ENCODE peak calls at places on chromosome 7, in eight cellular contexts. One of them, this sample, is unnamed.

GRCh38 chr7:54419209-54419608 is 123.0 kb upstream of the VSTM2A start:
- DNase-seq in left ventricle myocardium inferior: no peak
- DNase-seq in brain microvascular endothelial cell: no peak
- DNase-seq in AG04450: no peak
- DNase-seq in AG09309: no peak
- DNase-seq in bronchial epithelial cell: no peak
- DNase-seq in HFFc6: no peak
- DNase-seq in cardiac fibroblast: no peak
- DNase-seq in this sample: no peak

GRCh38 chr7:34160261-34160752 is 255.0 kb downstream of the BMPER start:
- DNase-seq in cardiac fibroblast: peak
- DNase-seq in left ventricle myocardium inferior: no peak
- DNase-seq in AG04450: peak
- DNase-seq in bronchial epithelial cell: no peak
- DNase-seq in HFFc6: peak
- DNase-seq in AG09309: peak
- DNase-seq in brain microvascular endothelial cell: peak
- DNase-seq in this sample: no peak

GRCh38 chr7:131620673-131621609 is 64.5 kb upstream of the PODXL start:
- DNase-seq in brain microvascular endothelial cell: peak
- DNase-seq in bronchial epithelial cell: no peak
- DNase-seq in AG04450: no peak
- DNase-seq in HFFc6: no peak
- DNase-seq in left ventricle myocardium inferior: no peak
- DNase-seq in cardiac fibroblast: no peak
- DNase-seq in AG09309: no peak
- DNase-seq in this sample: no peak

GRCh38 chr7:45217358-45217757 is 59.8 kb downstream of the RAMP3 start:
- DNase-seq in cardiac fibroblast: peak
- DNase-seq in AG09309: no peak
- DNase-seq in left ventricle myocardium inferior: no peak
- DNase-seq in brain microvascular endothelial cell: no peak
- DNase-seq in HFFc6: no peak
- DNase-seq in bronchial epithelial cell: peak
- DNase-seq in AG04450: no peak
- DNase-seq in this sample: no peak

GRCh38 chr7:127245582-127245981 is 7.2 kb downstream of the GRM8 start:
- DNase-seq in HFFc6: no peak
- DNase-seq in left ventricle myocardium inferior: no peak
- DNase-seq in bronchial epithelial cell: no peak
- DNase-seq in AG09309: no peak
- DNase-seq in cardiac fibroblast: no peak
- DNase-seq in AG04450: no peak
- DNase-seq in brain microvascular endothelial cell: no peak
- DNase-seq in this sample: no peak

GRCh38 chr7:151138541-151138910 is 29.0 kb downstream of the GBX1 start:
- DNase-seq in AG09309: no peak
- DNase-seq in left ventricle myocardium inferior: no peak
- DNase-seq in brain microvascular endothelial cell: no peak
- DNase-seq in HFFc6: no peak
- DNase-seq in AG04450: no peak
- DNase-seq in bronchial epithelial cell: no peak
- DNase-seq in cardiac fibroblast: no peak
- DNase-seq in this sample: no peak

GRCh38 chr7:64087501-64087900 is 42.3 kb downstream of the ZNF727 start:
- DNase-seq in AG09309: no peak
- DNase-seq in HFFc6: no peak
- DNase-seq in cardiac fibroblast: no peak
- DNase-seq in brain microvascular endothelial cell: no peak
- DNase-seq in AG04450: no peak
- DNase-seq in left ventricle myocardium inferior: no peak
- DNase-seq in bronchial epithelial cell: no peak
- DNase-seq in this sample: no peak

GRCh38 chr7:32298403-32299132 is 191.6 kb downstream of the LSM5 start:
- DNase-seq in bronchial epithelial cell: no peak
- DNase-seq in AG09309: no peak
- DNase-seq in cardiac fibroblast: no peak
- DNase-seq in left ventricle myocardium inferior: peak
- DNase-seq in HFFc6: no peak
- DNase-seq in AG04450: no peak
- DNase-seq in brain microvascular endothelial cell: no peak
- DNase-seq in this sample: no peak

GRCh38 chr7:43583424-43584199 is 704 bp downstream of the STK17A start:
- DNase-seq in AG09309: no peak
- DNase-seq in left ventricle myocardium inferior: peak
- DNase-seq in cardiac fibroblast: peak
- DNase-seq in AG04450: no peak
- DNase-seq in brain microvascular endothelial cell: no peak
- DNase-seq in HFFc6: peak
- DNase-seq in bronchial epithelial cell: no peak
- DNase-seq in this sample: peak

GRCh38 chr7:75889826-75890225 is 11.0 kb downstream of the RHBDD2 start:
- DNase-seq in HFFc6: no peak
- DNase-seq in AG09309: peak
- DNase-seq in brain microvascular endothelial cell: peak
- DNase-seq in bronchial epithelial cell: no peak
- DNase-seq in cardiac fibroblast: peak
- DNase-seq in left ventricle myocardium inferior: no peak
- DNase-seq in AG04450: no peak
- DNase-seq in this sample: no peak

DNA sequence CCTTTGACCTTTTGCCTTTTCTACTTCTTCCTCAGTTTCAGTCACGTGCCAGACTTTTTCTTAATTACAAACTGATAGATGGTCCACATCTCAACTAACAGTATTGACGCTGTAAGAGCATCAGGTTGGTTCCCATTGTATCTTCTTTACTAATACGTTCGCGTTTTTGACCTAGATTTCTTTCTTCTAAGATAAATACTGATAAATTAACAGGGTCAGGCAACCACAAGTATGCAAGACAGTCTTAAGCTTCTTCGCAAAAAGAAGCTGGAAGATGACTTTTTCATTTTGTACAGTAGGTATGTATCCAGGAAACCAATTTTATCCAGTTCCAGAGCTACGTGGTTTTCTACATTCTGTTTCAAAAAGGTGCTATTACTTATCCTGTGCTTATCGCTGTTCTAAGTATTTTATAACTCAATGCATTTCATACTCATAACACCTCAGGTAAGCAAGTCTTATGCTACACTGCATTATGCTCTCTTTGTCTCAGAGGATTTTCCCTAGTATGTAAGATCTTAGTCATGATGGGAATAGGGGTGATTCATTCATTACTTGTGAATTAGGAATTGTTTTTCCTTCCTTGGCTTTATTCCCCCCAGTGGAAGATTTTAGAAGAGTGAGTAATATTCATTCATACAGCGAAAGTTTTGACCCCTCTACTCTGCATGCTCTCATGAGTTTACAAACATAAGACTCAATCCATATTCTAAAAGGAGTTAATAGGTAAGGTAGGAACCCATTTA is 955 bp downstream of the DUS4L start:
- DNase-seq in left ventricle myocardium inferior: no peak
- DNase-seq in AG04450: peak
- DNase-seq in HFFc6: peak
- DNase-seq in bronchial epithelial cell: peak
- DNase-seq in brain microvascular endothelial cell: peak
- DNase-seq in AG09309: peak
- DNase-seq in cardiac fibroblast: peak
- DNase-seq in this sample: no peak
- TF ChIP-seq CTCF in left ventricle myocardium inferior: no peak
- TF ChIP-seq CTCF in AG04450: peak
- TF ChIP-seq CTCF in HFFc6: peak
- TF ChIP-seq CTCF in bronchial epithelial cell: no peak
- TF ChIP-seq CTCF in brain microvascular endothelial cell: no peak
- TF ChIP-seq CTCF in AG09309: no peak
- TF ChIP-seq CTCF in cardiac fibroblast: no peak
- TF ChIP-seq CTCF in this sample: no peak

DNA sequence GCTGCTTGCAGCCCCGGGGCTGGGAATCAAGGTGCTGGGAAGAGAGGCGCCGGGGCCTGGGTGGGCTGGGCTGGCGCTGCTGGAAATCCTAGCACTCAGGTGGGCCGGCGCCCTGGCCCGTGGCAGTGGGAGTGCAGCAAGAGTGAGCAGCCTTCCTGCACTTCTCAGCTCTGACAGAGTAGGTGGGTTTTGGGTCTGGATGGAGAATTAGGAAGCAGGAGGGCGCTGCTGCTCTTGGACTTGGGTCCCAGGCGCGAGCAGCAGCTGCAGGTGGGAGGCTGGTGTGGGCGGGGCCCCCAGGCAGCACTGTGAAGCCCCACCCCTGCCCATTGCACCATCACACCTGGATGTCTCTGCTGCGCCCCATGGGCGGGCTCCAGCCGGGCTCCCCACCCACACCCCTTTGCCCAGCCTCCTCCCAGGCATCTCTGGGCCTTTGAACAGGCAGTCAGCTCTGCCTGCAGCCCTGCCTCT is 6.0 kb downstream of the BRI3 start:
- DNase-seq in brain microvascular endothelial cell: no peak
- DNase-seq in HFFc6: no peak
- DNase-seq in AG04450: no peak
- DNase-seq in AG09309: no peak
- DNase-seq in left ventricle myocardium inferior: no peak
- DNase-seq in bronchial epithelial cell: peak
- DNase-seq in cardiac fibroblast: no peak
- DNase-seq in this sample: no peak
- TF ChIP-seq CTCF in brain microvascular endothelial cell: no peak
- TF ChIP-seq CTCF in HFFc6: no peak
- TF ChIP-seq CTCF in AG04450: no peak
- TF ChIP-seq CTCF in AG09309: no peak
- TF ChIP-seq CTCF in left ventricle myocardium inferior: no peak
- TF ChIP-seq CTCF in bronchial epithelial cell: no peak
- TF ChIP-seq CTCF in cardiac fibroblast: no peak
- TF ChIP-seq CTCF in this sample: no peak

GRCh38 chr7:78746261-78746660 is 707.2 kb downstream of the MAGI2 start:
- DNase-seq in brain microvascular endothelial cell: no peak
- DNase-seq in bronchial epithelial cell: no peak
- DNase-seq in HFFc6: no peak
- DNase-seq in cardiac fibroblast: no peak
- DNase-seq in left ventricle myocardium inferior: no peak
- DNase-seq in AG04450: no peak
- DNase-seq in AG09309: no peak
- DNase-seq in this sample: no peak
- TF ChIP-seq CTCF in brain microvascular endothelial cell: no peak
- TF ChIP-seq CTCF in bronchial epithelial cell: no peak
- TF ChIP-seq CTCF in HFFc6: no peak
- TF ChIP-seq CTCF in cardiac fibroblast: no peak
- TF ChIP-seq CTCF in left ventricle myocardium inferior: no peak
- TF ChIP-seq CTCF in AG04450: no peak
- TF ChIP-seq CTCF in AG09309: no peak
- TF ChIP-seq CTCF in this sample: no peak

GRCh38 chr7:3673524-3673923 is 372.5 kb downstream of the SDK1 start:
- DNase-seq in cardiac fibroblast: peak
- DNase-seq in HFFc6: no peak
- DNase-seq in AG04450: no peak
- DNase-seq in left ventricle myocardium inferior: peak
- DNase-seq in bronchial epithelial cell: peak
- DNase-seq in brain microvascular endothelial cell: peak
- DNase-seq in AG09309: no peak
- DNase-seq in this sample: no peak
- TF ChIP-seq CTCF in cardiac fibroblast: peak
- TF ChIP-seq CTCF in HFFc6: no peak
- TF ChIP-seq CTCF in AG04450: peak
- TF ChIP-seq CTCF in left ventricle myocardium inferior: peak
- TF ChIP-seq CTCF in bronchial epithelial cell: peak
- TF ChIP-seq CTCF in brain microvascular endothelial cell: peak
- TF ChIP-seq CTCF in AG09309: no peak
- TF ChIP-seq CTCF in this sample: no peak

DNA sequence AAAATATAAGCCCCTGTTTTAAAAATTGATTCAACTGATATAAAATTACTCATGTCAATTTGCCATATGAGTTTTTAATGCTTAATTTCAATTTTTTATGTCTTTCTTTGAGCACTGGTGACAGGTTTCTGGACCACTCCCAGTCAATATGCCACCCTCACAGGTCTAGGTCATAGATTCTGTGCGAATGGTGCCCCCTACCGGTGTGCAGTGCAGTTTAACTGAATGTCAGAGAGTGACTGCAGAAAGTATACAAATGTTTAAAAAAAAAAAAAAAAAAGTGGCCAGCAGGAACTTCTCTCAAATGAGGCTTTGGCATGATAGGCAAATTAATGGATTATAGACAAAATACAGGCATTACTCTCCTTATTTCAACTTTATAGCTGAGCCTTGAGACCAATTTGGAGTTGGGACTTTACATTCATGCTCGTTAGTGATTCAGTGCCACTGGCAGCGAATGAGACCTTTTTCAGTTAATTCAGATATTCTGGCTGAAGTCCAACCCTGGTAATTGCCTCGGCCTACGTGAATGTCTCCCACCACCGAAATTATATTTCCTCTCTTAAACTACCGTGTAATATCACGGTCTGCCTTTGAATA is 427.6 kb downstream of the PHTF2 start:
- DNase-seq in cardiac fibroblast: peak
- DNase-seq in AG09309: no peak
- DNase-seq in bronchial epithelial cell: peak
- DNase-seq in brain microvascular endothelial cell: no peak
- DNase-seq in AG04450: no peak
- DNase-seq in left ventricle myocardium inferior: peak
- DNase-seq in HFFc6: peak
- DNase-seq in this sample: no peak
- TF ChIP-seq CTCF in cardiac fibroblast: peak
- TF ChIP-seq CTCF in AG09309: peak
- TF ChIP-seq CTCF in bronchial epithelial cell: peak
- TF ChIP-seq CTCF in brain microvascular endothelial cell: peak
- TF ChIP-seq CTCF in AG04450: peak
- TF ChIP-seq CTCF in left ventricle myocardium inferior: peak
- TF ChIP-seq CTCF in HFFc6: peak
- TF ChIP-seq CTCF in this sample: no peak

GRCh38 chr7:2326960-2327359 is 12.7 kb upstream of the SNX8 start:
- DNase-seq in bronchial epithelial cell: no peak
- DNase-seq in AG04450: no peak
- DNase-seq in brain microvascular endothelial cell: no peak
- DNase-seq in cardiac fibroblast: no peak
- DNase-seq in HFFc6: no peak
- DNase-seq in AG09309: no peak
- DNase-seq in left ventricle myocardium inferior: no peak
- DNase-seq in this sample: no peak
- TF ChIP-seq CTCF in bronchial epithelial cell: no peak
- TF ChIP-seq CTCF in AG04450: no peak
- TF ChIP-seq CTCF in brain microvascular endothelial cell: no peak
- TF ChIP-seq CTCF in cardiac fibroblast: no peak
- TF ChIP-seq CTCF in HFFc6: no peak
- TF ChIP-seq CTCF in AG09309: no peak
- TF ChIP-seq CTCF in left ventricle myocardium inferior: no peak
- TF ChIP-seq CTCF in this sample: no peak